ENCODE peak calls at places on chromosome 22, in six cellular contexts. F is GM06990; V is Caco-2; U is activated CD4-positive, alpha-beta T cell treated with anti-CD3 and anti-CD28 coated beads for 24 hours; K is activated T-cell treated with anti-CD3 and anti-CD28 coated beads, Interleukin-2, amount 50 U/mL, for 24 hours; P is NCI-H345. C is an unnamed sample.
A peak's percentile ranks its signal among the peaks of the same experiment; 100 is the strongest.

GRCh38 chr22:37557321-37558001 is 2.8 kb upstream of the CDC42EP1 start:
- DNase-seq in U (no peak), K (no peak), P (no peak), V (no peak), F (no peak), C (no peak)

GRCh38 chr22:31635638-31636306 is 26.2 kb downstream of the PISD start:
- DNase-seq in U (no peak), F (no peak), K (no peak), V (no peak), P (no peak), C (no peak)

GRCh38 chr22:42333544-42333943 is 63.1 kb upstream of the TCF20 start:
- DNase-seq in K (no peak), V (no peak), F (no peak), U (no peak), P (no peak), C (no peak)

GRCh38 chr22:47474464-47474863 is 712.0 kb downstream of the TBC1D22A start:
- DNase-seq in P (no peak), F (no peak), K (no peak), V (no peak), U (no peak), C (no peak)

GRCh38 chr22:19989725-19990067 is 26.9 kb downstream of the ARVCF start:
- DNase-seq in V (no peak), U (no peak), F (no peak), K (no peak), P (no peak), C (no peak)

GRCh38 chr22:43153916-43154315 is 2.6 kb downstream of the TSPO start:
- DNase-seq in U (no peak), P (no peak), F (no peak), V (no peak), K (no peak), C (no peak)

GRCh38 chr22:49334976-49335375 is 492.7 kb downstream of the BRD1 start:
- DNase-seq in P (no peak), V (no peak), U (no peak), K (no peak), F (no peak), C (no peak)

GRCh38 chr22:41240377-41241132 is at the start of gene CHADL:
- DNase-seq in P (peak; percentile 10), F (no peak), U (no peak), K (no peak), V (no peak), C (peak; percentile 1)

GRCh38 chr22:27199354-27199753 is 542.0 kb downstream of the MIAT start:
- DNase-seq in P (no peak), V (no peak), U (no peak), F (no peak), K (no peak), C (no peak)